ENCODE peak calls at places on chromosomes 13 and 19, in four cellular contexts. One of them, this sample, is unnamed.
A peak's percentile ranks its signal among the peaks of the same experiment; 100 is the strongest.

GRCh38 chr13:64239372-64239771 is 2823.7 kb upstream of the PCDH20 start:
- DNase-seq in body of pancreas: no peak
- DNase-seq in heart right ventricle: no peak
- DNase-seq in fibroblast of lung: peak; percentile 82
- DNase-seq in this sample: peak; percentile 53

GRCh38 chr19:47540748-47541147 is 25.9 kb upstream of the NAPA start:
- DNase-seq in fibroblast of lung: peak; percentile 21
- DNase-seq in heart right ventricle: no peak
- DNase-seq in body of pancreas: no peak
- DNase-seq in this sample: no peak

GRCh38 chr13:94079876-94080275 is 399.6 kb downstream of the DCT start:
- DNase-seq in body of pancreas: no peak
- DNase-seq in heart right ventricle: no peak
- DNase-seq in fibroblast of lung: peak; percentile 61
- DNase-seq in this sample: peak; percentile 35

GRCh38 chr19:8811315-8812172 is 20.6 kb downstream of the ZNF558 start:
- DNase-seq in fibroblast of lung: peak; percentile 8
- DNase-seq in heart right ventricle: no peak
- DNase-seq in body of pancreas: no peak
- DNase-seq in this sample: no peak

GRCh38 chr13:48402325-48402962 is 10.5 kb downstream of the LPAR6 start:
- DNase-seq in body of pancreas: no peak
- DNase-seq in heart right ventricle: no peak
- DNase-seq in fibroblast of lung: no peak
- DNase-seq in this sample: no peak

GRCh38 chr19:290539-291521 is at the start of gene PLPP2:
- DNase-seq in heart right ventricle: no peak
- DNase-seq in fibroblast of lung: peak; percentile 35
- DNase-seq in body of pancreas: peak; percentile 92
- DNase-seq in this sample: no peak

GRCh38 chr19:45591004-45591637 is 6.5 kb upstream of the OPA3 start:
- DNase-seq in heart right ventricle: no peak
- DNase-seq in fibroblast of lung: peak; percentile 34
- DNase-seq in body of pancreas: peak; percentile 73
- DNase-seq in this sample: no peak

GRCh38 chr19:9862897-9863296 is 27.8 kb downstream of the PIN1 start:
- DNase-seq in fibroblast of lung: no peak
- DNase-seq in heart right ventricle: no peak
- DNase-seq in body of pancreas: no peak
- DNase-seq in this sample: no peak

GRCh38 chr19:35533822-35534521 is 716 bp downstream of the GAPDHS start:
- DNase-seq in fibroblast of lung: peak; percentile 26
- DNase-seq in heart right ventricle: no peak
- DNase-seq in body of pancreas: peak; percentile 46
- DNase-seq in this sample: no peak

DNA sequence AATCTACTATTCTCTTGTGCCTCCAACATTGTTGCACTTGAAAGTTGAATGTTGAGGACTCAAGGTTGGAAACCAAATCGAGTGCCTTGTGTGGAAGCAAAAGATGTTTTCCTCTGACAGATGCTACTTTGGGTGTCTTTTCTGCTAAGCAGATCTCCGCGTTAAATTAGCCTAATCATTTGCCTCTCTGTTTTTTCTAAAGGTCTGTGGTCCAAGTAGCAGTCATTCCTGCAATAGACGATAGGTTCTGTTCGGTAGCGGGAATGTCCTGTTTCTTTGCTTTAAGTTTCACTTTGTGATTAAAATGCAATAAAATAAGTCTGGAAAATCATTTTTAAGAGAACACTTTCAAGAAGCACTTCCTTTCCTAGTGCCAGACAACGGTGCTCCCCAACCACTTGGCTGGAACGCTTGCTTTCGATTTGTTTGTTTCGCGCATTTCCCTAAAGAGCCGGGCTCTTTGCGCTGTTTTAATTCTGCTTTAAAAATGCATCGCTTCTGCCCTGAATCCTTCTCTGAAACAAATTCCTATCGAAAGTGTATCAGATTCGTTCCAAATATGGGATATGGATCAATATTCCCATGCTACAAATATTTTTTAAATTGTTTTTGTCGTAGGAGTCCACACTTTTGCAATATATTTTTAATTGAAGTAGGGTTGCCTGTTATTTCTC is 14.1 kb downstream of the ZIC2 start:
- DNase-seq in heart right ventricle: no peak
- DNase-seq in fibroblast of lung: no peak
- DNase-seq in body of pancreas: no peak
- DNase-seq in this sample: no peak
- H3K27me3 ChIP-seq in heart right ventricle: peaks cover 88% of the 10 kb centered on the region
- H3K27me3 ChIP-seq in fibroblast of lung: peaks cover 65% of the 10 kb centered on the region
- H3K27me3 ChIP-seq in body of pancreas: peaks cover 72% of the 10 kb centered on the region
- H3K27me3 ChIP-seq in this sample: peaks cover 53% of the 10 kb centered on the region

DNA sequence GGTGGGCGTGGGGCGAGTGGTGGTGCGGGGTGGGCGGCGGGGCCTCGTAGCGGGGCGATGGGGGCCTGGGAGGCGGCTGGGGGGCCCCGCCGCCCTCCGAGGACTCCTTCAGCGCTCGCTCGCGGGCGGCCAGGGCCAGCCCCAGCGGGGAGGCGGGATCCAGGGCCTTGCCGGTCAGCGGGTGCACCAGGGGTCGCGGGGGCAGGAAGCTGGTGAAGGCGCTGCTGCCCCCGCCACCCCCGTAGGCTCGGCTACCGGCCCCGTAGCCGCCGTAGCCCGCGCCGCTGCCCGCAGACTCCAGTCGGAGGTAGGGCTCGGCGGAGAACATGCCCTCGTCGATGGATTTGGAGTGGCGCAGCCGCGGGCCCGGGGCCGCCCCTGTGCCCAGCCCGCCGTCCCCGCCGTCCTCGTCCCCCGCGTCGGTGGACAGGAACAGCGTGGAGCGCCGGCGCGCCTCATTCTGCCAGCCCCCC is 18.6 kb downstream of the C19orf81 start:
- DNase-seq in heart right ventricle: no peak
- DNase-seq in fibroblast of lung: no peak
- DNase-seq in body of pancreas: no peak
- DNase-seq in this sample: no peak
- H3K27me3 ChIP-seq in heart right ventricle: peaks cover 54% of the 10 kb centered on the region
- H3K27me3 ChIP-seq in fibroblast of lung: peaks cover 18% of the 10 kb centered on the region
- H3K27me3 ChIP-seq in body of pancreas: peaks cover 35% of the 10 kb centered on the region
- H3K27me3 ChIP-seq in this sample: peaks cover 16% of the 10 kb centered on the region

GRCh38 chr13:111969551-111970135 is 97.3 kb upstream of the SOX1 start:
- DNase-seq in fibroblast of lung: no peak
- DNase-seq in body of pancreas: no peak
- DNase-seq in heart right ventricle: no peak
- DNase-seq in this sample: no peak
- H3K27me3 ChIP-seq in fibroblast of lung: no peaks in the 10 kb centered on the region
- H3K27me3 ChIP-seq in body of pancreas: peaks cover 12% of the 10 kb centered on the region
- H3K27me3 ChIP-seq in heart right ventricle: peaks cover 29% of the 10 kb centered on the region
- H3K27me3 ChIP-seq in this sample: no peaks in the 10 kb centered on the region

DNA sequence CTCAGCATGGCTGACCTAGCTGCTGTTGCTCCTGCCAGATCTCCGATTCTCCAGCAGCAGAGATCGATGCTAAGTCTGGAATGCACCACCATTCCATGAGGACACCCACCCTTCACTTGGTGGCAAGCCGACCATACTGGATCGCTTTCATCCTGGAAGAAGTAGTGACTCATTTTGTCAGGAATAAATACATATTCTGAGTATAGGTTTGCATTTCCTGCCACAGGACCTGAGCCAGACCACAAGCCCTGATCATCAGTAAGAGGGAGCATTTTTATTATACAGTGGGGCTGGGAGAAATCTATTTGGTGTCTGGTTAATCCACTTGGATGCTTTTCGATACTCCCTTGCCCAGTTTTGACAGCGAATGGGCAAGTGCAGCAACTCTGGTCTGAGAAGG is 10.9 kb upstream of the KCTD15 start:
- DNase-seq in body of pancreas: no peak
- DNase-seq in fibroblast of lung: peak; percentile 88
- DNase-seq in heart right ventricle: no peak
- DNase-seq in this sample: no peak
- H3K27me3 ChIP-seq in body of pancreas: no peaks in the 10 kb centered on the region
- H3K27me3 ChIP-seq in fibroblast of lung: no peaks in the 10 kb centered on the region
- H3K27me3 ChIP-seq in heart right ventricle: peaks cover 26% of the 10 kb centered on the region
- H3K27me3 ChIP-seq in this sample: no peaks in the 10 kb centered on the region

DNA sequence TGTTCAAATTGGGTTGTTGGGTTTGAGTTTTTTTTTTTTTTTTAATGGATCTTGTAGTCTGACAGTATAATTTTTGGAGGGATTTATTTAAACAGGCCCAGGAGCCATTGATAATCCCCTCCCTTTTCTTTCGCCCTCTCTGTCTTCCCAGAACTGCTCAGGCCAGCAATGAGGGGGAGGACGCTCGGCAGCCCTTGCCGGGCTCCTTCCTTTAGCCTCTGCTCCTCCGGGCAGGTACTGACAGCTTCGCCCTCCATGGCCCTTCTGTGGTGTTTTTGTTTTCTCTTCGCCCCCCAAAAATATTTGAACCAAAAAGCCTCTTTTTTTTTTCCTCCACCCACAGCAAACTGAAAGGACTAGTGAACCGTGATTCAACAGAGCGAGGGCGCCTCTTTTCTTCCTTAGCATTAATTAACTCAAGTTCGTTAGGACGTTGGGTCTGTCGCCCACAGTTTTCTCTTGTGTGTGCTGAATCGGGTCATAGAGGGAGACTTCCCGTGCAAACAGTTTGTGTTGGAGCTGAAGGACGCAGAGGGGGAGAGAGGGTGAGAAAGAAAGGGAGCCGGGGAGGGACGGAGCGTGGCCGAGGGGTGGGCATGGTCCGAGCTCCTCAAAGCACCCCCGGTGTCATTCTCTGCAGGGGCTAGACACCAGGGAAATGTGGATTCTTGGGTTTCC is 21.5 kb downstream of the NFIX start:
- DNase-seq in heart right ventricle: no peak
- DNase-seq in body of pancreas: no peak
- DNase-seq in fibroblast of lung: no peak
- DNase-seq in this sample: no peak
- H3K27me3 ChIP-seq in heart right ventricle: no peaks in the 10 kb centered on the region
- H3K27me3 ChIP-seq in body of pancreas: no peaks in the 10 kb centered on the region
- H3K27me3 ChIP-seq in fibroblast of lung: no peaks in the 10 kb centered on the region
- H3K27me3 ChIP-seq in this sample: no peaks in the 10 kb centered on the region

GRCh38 chr19:13058951-13059660 is 43.6 kb downstream of the LYL1 start:
- DNase-seq in heart right ventricle: no peak
- DNase-seq in fibroblast of lung: no peak
- DNase-seq in body of pancreas: no peak
- DNase-seq in this sample: no peak

GRCh38 chr19:13057744-13058143 is 44.9 kb downstream of the LYL1 start:
- DNase-seq in body of pancreas: no peak
- DNase-seq in fibroblast of lung: no peak
- DNase-seq in heart right ventricle: no peak
- DNase-seq in this sample: no peak

GRCh38 chr19:13062317-13062716 is 40.3 kb downstream of the LYL1 start:
- DNase-seq in heart right ventricle: no peak
- DNase-seq in fibroblast of lung: no peak
- DNase-seq in body of pancreas: no peak
- DNase-seq in this sample: no peak

GRCh38 chr19:13060964-13061927 is 41.4 kb downstream of the LYL1 start:
- DNase-seq in heart right ventricle: peak; percentile 89
- DNase-seq in body of pancreas: peak; percentile 84
- DNase-seq in fibroblast of lung: peak; percentile 65
- DNase-seq in this sample: no peak

GRCh38 chr19:13060233-13060963 is 42.3 kb downstream of the LYL1 start:
- DNase-seq in fibroblast of lung: peak; percentile 43
- DNase-seq in body of pancreas: peak; percentile 39
- DNase-seq in heart right ventricle: no peak
- DNase-seq in this sample: no peak
- H3K27me3 ChIP-seq in fibroblast of lung: no peaks in the 10 kb centered on the region
- H3K27me3 ChIP-seq in body of pancreas: no peaks in the 10 kb centered on the region
- H3K27me3 ChIP-seq in heart right ventricle: no peaks in the 10 kb centered on the region
- H3K27me3 ChIP-seq in this sample: no peaks in the 10 kb centered on the region

GRCh38 chr19:29323046-29323971 is 110.4 kb upstream of the UQCRFS1 start:
- DNase-seq in body of pancreas: no peak
- DNase-seq in heart right ventricle: no peak
- DNase-seq in fibroblast of lung: no peak
- DNase-seq in this sample: no peak

GRCh38 chr19:29326351-29326750 is 113.4 kb upstream of the UQCRFS1 start:
- DNase-seq in body of pancreas: no peak
- DNase-seq in fibroblast of lung: no peak
- DNase-seq in heart right ventricle: no peak
- DNase-seq in this sample: no peak

GRCh38 chr19:29325241-29325975 is 112.5 kb upstream of the UQCRFS1 start:
- DNase-seq in fibroblast of lung: no peak
- DNase-seq in heart right ventricle: no peak
- DNase-seq in body of pancreas: no peak
- DNase-seq in this sample: no peak

GRCh38 chr19:29323972-29324680 is 111.2 kb upstream of the UQCRFS1 start:
- DNase-seq in heart right ventricle: no peak
- DNase-seq in fibroblast of lung: no peak
- DNase-seq in body of pancreas: no peak
- DNase-seq in this sample: no peak

DNA sequence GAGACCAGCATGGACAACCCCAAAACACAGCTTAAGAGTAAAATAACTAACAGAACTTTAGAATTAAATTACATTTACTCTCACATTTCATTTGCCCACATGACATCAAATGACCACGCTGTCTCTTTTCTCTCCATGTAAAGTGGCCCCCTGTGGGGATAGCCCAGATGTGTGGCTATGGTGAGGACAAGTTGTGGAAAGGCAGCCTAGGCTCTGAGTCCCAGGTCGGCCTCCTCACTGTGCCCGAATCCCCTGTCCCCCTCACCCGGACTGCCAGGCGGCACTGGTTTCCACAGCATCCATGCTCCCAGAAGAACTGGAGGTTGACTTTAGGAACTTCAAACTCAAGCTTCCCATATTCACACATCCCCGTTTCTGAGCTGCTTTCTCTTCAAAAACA is 111.8 kb upstream of the UQCRFS1 start:
- DNase-seq in heart right ventricle: no peak
- DNase-seq in fibroblast of lung: no peak
- DNase-seq in body of pancreas: no peak
- DNase-seq in this sample: no peak
- H3K27me3 ChIP-seq in heart right ventricle: peaks cover 6% of the 10 kb centered on the region
- H3K27me3 ChIP-seq in fibroblast of lung: no peaks in the 10 kb centered on the region
- H3K27me3 ChIP-seq in body of pancreas: no peaks in the 10 kb centered on the region
- H3K27me3 ChIP-seq in this sample: no peaks in the 10 kb centered on the region